ENCODE peak calls at places on chromosomes 4 and X, in eight cellular contexts. G is psoas muscle, V is ovary, B is mesenchymal stem cell, O is BE2C, T is uterus, L is A549, Z is sigmoid colon. K is an unnamed sample.
A peak's percentile ranks its signal among the peaks of the same experiment; 100 is the strongest.

GRCh38 chr4:105457997-105458396 is 15.9 kb downstream of the PPA2 start:
- DNase-seq in G (no peak), V (no peak), B (peak; percentile 6), O (no peak), T (no peak), L (no peak), Z (no peak), K (no peak)

GRCh38 chrX:133415276-133416105 is at the start of gene GPC4:
- DNase-seq in G (peak; percentile 79), V (peak; percentile 76), B (peak; percentile 67), O (no peak), T (peak; percentile 71), L (peak; percentile 8), Z (peak; percentile 91), K (peak; percentile 67)

GRCh38 chrX:55260806-55261205 is 3.9 kb downstream of the PAGE3 start:
- DNase-seq in G (no peak), V (no peak), B (no peak), O (no peak), T (no peak), L (no peak), Z (no peak), K (no peak)

GRCh38 chr4:121192013-121192412 is 27.9 kb upstream of the TNIP3 start:
- DNase-seq in G (no peak), V (no peak), B (no peak), O (no peak), T (no peak), L (no peak), Z (no peak), K (no peak)

GRCh38 chr4:968221-968620 is 5.1 kb downstream of the DGKQ start:
- DNase-seq in G (no peak), V (no peak), B (no peak), O (no peak), T (no peak), L (no peak), Z (no peak), K (no peak)

GRCh38 chr4:105887508-105887907 is 7.8 kb upstream of the NPNT start:
- DNase-seq in G (no peak), V (no peak), B (no peak), O (no peak), T (no peak), L (no peak), Z (no peak), K (no peak)

GRCh38 chr4:5460106-5460801 is 248.1 kb downstream of the EVC2 start:
- DNase-seq in G (no peak), V (no peak), B (peak; percentile 32), O (peak; percentile 48), T (no peak), L (peak; percentile 38), Z (no peak), K (peak; percentile 43)

GRCh38 chr4:103318327-103318726 is 120.2 kb upstream of the CENPE start:
- DNase-seq in G (no peak), V (no peak), B (no peak), O (no peak), T (no peak), L (no peak), Z (no peak), K (no peak)

GRCh38 chrX:151871244-151871643 is 41.4 kb upstream of the MAGEA4 start:
- DNase-seq in G (no peak), V (no peak), B (peak; percentile 28), O (no peak), T (no peak), L (peak; percentile 50), Z (no peak), K (no peak)

GRCh38 chr4:1834047-1834769 is 21.7 kb downstream of the LETM1 start:
- DNase-seq in G (no peak), V (no peak), B (no peak), O (no peak), T (peak; percentile 35), L (no peak), Z (no peak), K (no peak)

GRCh38 chrX:47200385-47201150 is 6.9 kb downstream of the UBA1 start:
- DNase-seq in G (peak; percentile 63), V (no peak), B (no peak), O (no peak), T (no peak), L (peak; percentile 48), Z (no peak), K (peak; percentile 55)

GRCh38 chr4:150237110-150237852 is 159.0 kb downstream of the DCLK2 start:
- DNase-seq in G (no peak), V (no peak), B (peak; percentile 97), O (no peak), T (no peak), L (peak; percentile 46), Z (no peak), K (peak; percentile 51)

GRCh38 chr4:147864591-147864990 is 132.7 kb downstream of the ARHGAP10 start:
- DNase-seq in G (no peak), V (no peak), B (no peak), O (no peak), T (no peak), L (no peak), Z (no peak), K (no peak)

GRCh38 chr4:108350332-108350731 is 181.6 kb upstream of the LEF1 start:
- DNase-seq in G (no peak), V (no peak), B (no peak), O (peak; percentile 71), T (no peak), L (no peak), Z (no peak), K (no peak)

GRCh38 chrX:88584283-88584682 is 162.7 kb upstream of the CPXCR1 start:
- DNase-seq in G (no peak), V (no peak), B (no peak), O (no peak), T (no peak), L (no peak), Z (no peak), K (no peak)

GRCh38 chr4:74258949-74259348 is 49.3 kb upstream of the EPGN start:
- DNase-seq in G (no peak), V (no peak), B (peak; percentile 28), O (no peak), T (no peak), L (no peak), Z (no peak), K (peak; percentile 48)

GRCh38 chr4:38368612-38369011 is 295.4 kb upstream of the KLF3 start:
- DNase-seq in G (no peak), V (no peak), B (peak; percentile 76), O (no peak), T (no peak), L (no peak), Z (no peak), K (no peak)

GRCh38 chr4:102321260-102321991 is 23.9 kb downstream of the SLC39A8 start:
- DNase-seq in G (no peak), V (no peak), B (no peak), O (no peak), T (no peak), L (no peak), Z (no peak), K (no peak)

GRCh38 chr4:4461178-4461577 is 74.3 kb downstream of the NSG1 start:
- DNase-seq in G (no peak), V (no peak), B (no peak), O (no peak), T (no peak), L (no peak), Z (no peak), K (no peak)

DNA sequence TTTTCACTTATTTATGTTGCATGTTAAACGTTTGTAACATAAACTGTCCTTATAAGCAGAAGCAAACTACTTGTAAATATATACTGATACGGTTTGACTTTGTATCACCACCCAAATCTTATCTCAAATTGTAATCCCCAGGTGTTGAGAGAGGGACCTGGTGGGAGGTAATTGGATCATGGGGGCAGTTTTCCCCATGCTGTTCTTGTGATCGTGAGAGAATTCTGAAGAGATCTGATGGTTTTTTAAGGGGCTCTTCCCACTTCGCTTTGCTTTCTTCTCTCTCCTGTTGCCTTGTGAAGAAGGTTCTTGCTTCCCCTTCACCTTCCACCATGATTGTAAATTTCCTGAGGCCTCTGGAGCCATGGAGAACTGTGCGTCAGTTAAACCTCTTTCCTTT is 87.1 kb upstream of the MAPK10 start:
- DNase-seq in G (no peak), V (no peak), B (no peak), O (no peak), T (no peak), L (no peak), Z (no peak), K (no peak)
- H3K4me1 ChIP-seq in G (no peaks in the 10 kb centered on the region), V (peaks cover 3% of the 10 kb centered on the region), B (peaks cover 4% of the 10 kb centered on the region), O (peaks cover 5% of the 10 kb centered on the region), T (peaks cover 4% of the 10 kb centered on the region), L (peaks cover 12% of the 10 kb centered on the region), Z (no peaks in the 10 kb centered on the region), K (peaks cover 14% of the 10 kb centered on the region)

GRCh38 chr4:123352966-123353365 is 43.6 kb upstream of the SPRY1 start:
- DNase-seq in G (no peak), V (no peak), B (no peak), O (no peak), T (no peak), L (no peak), Z (no peak), K (no peak)

GRCh38 chr4:123350191-123350544 is 46.4 kb upstream of the SPRY1 start:
- DNase-seq in G (no peak), V (no peak), B (no peak), O (no peak), T (no peak), L (no peak), Z (no peak), K (peak; percentile 82)

GRCh38 chr4:123352240-123352945 is 44.2 kb upstream of the SPRY1 start:
- DNase-seq in G (no peak), V (no peak), B (no peak), O (no peak), T (no peak), L (no peak), Z (no peak), K (no peak)

GRCh38 chr4:123350726-123351125 is 45.9 kb upstream of the SPRY1 start:
- DNase-seq in G (no peak), V (no peak), B (no peak), O (no peak), T (no peak), L (no peak), Z (no peak), K (no peak)

DNA sequence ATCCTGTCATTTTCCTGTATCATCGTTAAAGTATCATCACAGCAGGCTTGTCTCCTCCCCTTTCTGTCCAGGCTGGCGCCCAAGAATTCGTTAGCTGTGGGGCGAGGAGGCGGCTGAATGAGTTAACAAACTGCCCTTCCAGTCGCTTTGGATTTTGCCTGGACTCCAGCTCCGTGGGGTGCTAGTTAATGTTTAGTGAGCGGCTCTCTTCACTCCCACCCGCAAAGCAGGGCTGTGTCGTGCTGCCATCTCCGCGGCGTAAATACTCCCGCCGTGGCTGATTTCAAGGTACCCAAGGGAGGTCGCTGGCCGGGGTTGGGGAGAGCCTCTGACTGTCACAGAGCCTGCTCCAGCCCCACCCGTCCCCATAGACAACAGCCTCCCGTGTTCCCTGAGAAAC is 44.9 kb upstream of the SPRY1 start:
- DNase-seq in G (no peak), V (no peak), B (no peak), O (no peak), T (no peak), L (no peak), Z (no peak), K (peak; percentile 56)
- H3K4me1 ChIP-seq in G (peaks cover 16% of the 10 kb centered on the region), V (peaks cover 1% of the 10 kb centered on the region), B (peaks cover 2% of the 10 kb centered on the region), O (no peaks in the 10 kb centered on the region), T (no peaks in the 10 kb centered on the region), L (no peaks in the 10 kb centered on the region), Z (no peaks in the 10 kb centered on the region), K (peaks cover 10% of the 10 kb centered on the region)

GRCh38 chrX:370244-370962 is 16.3 kb downstream of the PPP2R3B start:
- DNase-seq in G (peak; percentile 62), V (no peak), B (no peak), O (no peak), T (no peak), L (no peak), Z (no peak), K (no peak)
- H3K4me1 ChIP-seq in G (peaks cover 22% of the 10 kb centered on the region), V (peaks cover 10% of the 10 kb centered on the region), B (peaks cover 37% of the 10 kb centered on the region), O (no peaks in the 10 kb centered on the region), T (no peaks in the 10 kb centered on the region), L (peaks cover 21% of the 10 kb centered on the region), Z (peaks cover 18% of the 10 kb centered on the region), K (peaks cover 9% of the 10 kb centered on the region)

GRCh38 chrX:85808217-85808616 is 239.1 kb downstream of the CHM start:
- DNase-seq in G (no peak), V (no peak), B (no peak), O (no peak), T (no peak), L (no peak), Z (no peak), K (no peak)
- H3K4me1 ChIP-seq in G (no peaks in the 10 kb centered on the region), V (no peaks in the 10 kb centered on the region), B (no peaks in the 10 kb centered on the region), O (no peaks in the 10 kb centered on the region), T (no peaks in the 10 kb centered on the region), L (no peaks in the 10 kb centered on the region), Z (no peaks in the 10 kb centered on the region), K (no peaks in the 10 kb centered on the region)

K was measured in hepatocyte.